ENCODE peak calls at places on chromosomes 5 and 9, in four cellular contexts. One of them, this sample, is unnamed. For H3K4me1, the result is how much of the 10 kb centered on the place peaks cover.

GRCh38 chr5:916441-917293 is 24.0 kb downstream of the TRIP13 start:
- DNase-seq in testis: peak
- DNase-seq in stomach: no peak
- DNase-seq in IMR-90: peak
- DNase-seq in this sample: no peak

GRCh38 chr9:13378171-13378570 is 98.7 kb upstream of the MPDZ start:
- DNase-seq in testis: no peak
- DNase-seq in stomach: no peak
- DNase-seq in IMR-90: peak
- DNase-seq in this sample: no peak

GRCh38 chr5:79800979-79801827 is 111.6 kb downstream of the CMYA5 start:
- DNase-seq in testis: no peak
- DNase-seq in stomach: no peak
- DNase-seq in IMR-90: peak
- DNase-seq in this sample: no peak

GRCh38 chr5:179110528-179110927 is 50.4 kb downstream of the ZNF354C start:
- DNase-seq in testis: peak
- DNase-seq in stomach: no peak
- DNase-seq in IMR-90: no peak
- DNase-seq in this sample: no peak

GRCh38 chr5:7884491-7885273 is 15.7 kb downstream of the MTRR start:
- DNase-seq in testis: no peak
- DNase-seq in stomach: no peak
- DNase-seq in IMR-90: no peak
- DNase-seq in this sample: no peak

GRCh38 chr5:123089572-123089970 is 530 bp downstream of the PRDM6 start:
- DNase-seq in testis: no peak
- DNase-seq in stomach: no peak
- DNase-seq in IMR-90: peak
- DNase-seq in this sample: no peak

GRCh38 chr9:127424669-127424986 is 446 bp downstream of the ZNF79 start:
- DNase-seq in testis: no peak
- DNase-seq in stomach: no peak
- DNase-seq in IMR-90: no peak
- DNase-seq in this sample: no peak

GRCh38 chr9:99181621-99182020 is 40.1 kb downstream of the ALG2 start:
- DNase-seq in testis: no peak
- DNase-seq in stomach: no peak
- DNase-seq in IMR-90: peak
- DNase-seq in this sample: no peak

GRCh38 chr9:84054341-84055010 is 73.9 kb downstream of the RMI1 start:
- DNase-seq in testis: no peak
- DNase-seq in stomach: no peak
- DNase-seq in IMR-90: no peak
- DNase-seq in this sample: no peak

GRCh38 chr9:106174331-106174730 is 480.0 kb downstream of the TMEM38B start:
- DNase-seq in testis: no peak
- DNase-seq in stomach: no peak
- DNase-seq in IMR-90: no peak
- DNase-seq in this sample: no peak

GRCh38 chr9:93579711-93580516 is 3.5 kb downstream of the PHF2 start:
- DNase-seq in testis: no peak
- DNase-seq in stomach: peak
- DNase-seq in IMR-90: no peak
- DNase-seq in this sample: no peak

GRCh38 chr9:101397746-101398334 is 578 bp downstream of the MRPL50 start:
- DNase-seq in testis: no peak
- DNase-seq in stomach: no peak
- DNase-seq in IMR-90: no peak
- DNase-seq in this sample: no peak

GRCh38 chr5:69308046-69308553 is 24.5 kb downstream of the CCDC125 start:
- DNase-seq in testis: no peak
- DNase-seq in stomach: no peak
- DNase-seq in IMR-90: no peak
- DNase-seq in this sample: no peak

GRCh38 chr5:36875051-36875788 is 1.3 kb upstream of the NIPBL start:
- DNase-seq in testis: peak
- DNase-seq in stomach: peak
- DNase-seq in IMR-90: peak
- DNase-seq in this sample: peak

GRCh38 chr9:73081979-73082657 is 69.5 kb upstream of the ANXA1 start:
- DNase-seq in testis: peak
- DNase-seq in stomach: no peak
- DNase-seq in IMR-90: peak
- DNase-seq in this sample: no peak

GRCh38 chr9:31089822-31090221 is 1294.6 kb upstream of the ACO1 start:
- DNase-seq in testis: no peak
- DNase-seq in stomach: no peak
- DNase-seq in IMR-90: peak
- DNase-seq in this sample: no peak

GRCh38 chr9:27482709-27483108 is 41.4 kb upstream of the IFNK start:
- DNase-seq in testis: no peak
- DNase-seq in stomach: no peak
- DNase-seq in IMR-90: no peak
- DNase-seq in this sample: no peak
- H3K4me1 ChIP-seq in testis: under half
- H3K4me1 ChIP-seq in stomach: under half
- H3K4me1 ChIP-seq in IMR-90: under half
- H3K4me1 ChIP-seq in this sample: under half

GRCh38 chr9:96686638-96687335 is 31.7 kb upstream of the PRXL2C start:
- DNase-seq in testis: peak
- DNase-seq in stomach: peak
- DNase-seq in IMR-90: peak
- DNase-seq in this sample: peak
- TF ChIP-seq CTCF in testis: peak
- TF ChIP-seq CTCF in stomach: no peak
- TF ChIP-seq CTCF in IMR-90: peak
- TF ChIP-seq CTCF in this sample: peak

GRCh38 chr5:164563370-164563769 is 1058.0 kb downstream of the MAT2B start:
- DNase-seq in testis: no peak
- DNase-seq in stomach: no peak
- DNase-seq in IMR-90: no peak
- DNase-seq in this sample: no peak
- TF ChIP-seq POLR2A in testis: no peak
- TF ChIP-seq POLR2A in stomach: no peak
- TF ChIP-seq POLR2A in IMR-90: no peak
- TF ChIP-seq POLR2A in this sample: no peak

GRCh38 chr9:133497443-133497842 is 18.5 kb upstream of the SLC2A6 start:
- DNase-seq in testis: no peak
- DNase-seq in stomach: no peak
- DNase-seq in IMR-90: no peak
- DNase-seq in this sample: no peak

GRCh38 chr9:133496901-133497411 is 18.1 kb upstream of the SLC2A6 start:
- DNase-seq in testis: peak
- DNase-seq in stomach: no peak
- DNase-seq in IMR-90: no peak
- DNase-seq in this sample: no peak

GRCh38 chr9:133499892-133500270 is 21.0 kb upstream of the SLC2A6 start:
- DNase-seq in testis: no peak
- DNase-seq in stomach: no peak
- DNase-seq in IMR-90: no peak
- DNase-seq in this sample: peak

GRCh38 chr9:133502112-133502511 is 22.6 kb downstream of the MYMK start:
- DNase-seq in testis: no peak
- DNase-seq in stomach: no peak
- DNase-seq in IMR-90: no peak
- DNase-seq in this sample: no peak

DNA sequence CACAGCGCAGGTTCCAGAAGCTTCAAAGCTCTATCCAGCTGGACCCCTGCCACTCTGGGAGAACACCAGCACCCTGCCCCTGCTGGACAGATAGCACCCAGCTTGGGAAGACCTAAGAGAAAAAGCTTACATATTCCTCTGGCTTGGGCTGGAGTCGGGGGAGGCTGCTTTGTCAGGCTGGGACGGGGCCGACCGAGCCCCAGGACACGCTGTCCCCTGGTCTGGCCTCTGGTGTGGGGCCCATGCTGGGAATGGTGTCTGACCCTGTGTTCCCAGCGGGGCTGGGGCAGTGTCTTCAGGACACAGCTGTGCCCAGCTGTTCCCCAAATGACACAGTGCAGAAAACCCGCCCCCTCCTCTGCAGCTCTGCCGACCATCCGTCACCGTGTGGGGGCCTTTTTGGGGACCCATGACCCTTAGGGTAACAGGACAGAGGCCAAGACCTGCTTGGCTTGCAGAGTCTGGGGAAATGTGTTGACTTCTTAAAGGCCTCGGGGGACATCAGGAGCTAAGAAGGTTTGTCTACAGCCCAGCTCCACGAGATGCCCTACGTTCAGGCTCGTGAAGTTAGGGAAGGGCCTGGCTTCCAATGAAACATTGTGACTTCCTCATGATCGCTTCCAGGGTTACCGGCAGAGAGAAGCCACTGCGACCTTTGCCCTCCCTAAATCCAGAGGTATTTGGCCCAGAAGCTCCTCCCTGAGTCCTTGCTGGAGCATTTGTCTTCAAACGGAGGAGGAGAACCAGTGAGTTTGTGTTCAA is 20.4 kb upstream of the SLC2A6 start:
- DNase-seq in testis: no peak
- DNase-seq in stomach: no peak
- DNase-seq in IMR-90: no peak
- DNase-seq in this sample: peak
- H3K4me1 ChIP-seq in testis: under half
- H3K4me1 ChIP-seq in stomach: under half
- H3K4me1 ChIP-seq in IMR-90: under half
- H3K4me1 ChIP-seq in this sample: under half

DNA sequence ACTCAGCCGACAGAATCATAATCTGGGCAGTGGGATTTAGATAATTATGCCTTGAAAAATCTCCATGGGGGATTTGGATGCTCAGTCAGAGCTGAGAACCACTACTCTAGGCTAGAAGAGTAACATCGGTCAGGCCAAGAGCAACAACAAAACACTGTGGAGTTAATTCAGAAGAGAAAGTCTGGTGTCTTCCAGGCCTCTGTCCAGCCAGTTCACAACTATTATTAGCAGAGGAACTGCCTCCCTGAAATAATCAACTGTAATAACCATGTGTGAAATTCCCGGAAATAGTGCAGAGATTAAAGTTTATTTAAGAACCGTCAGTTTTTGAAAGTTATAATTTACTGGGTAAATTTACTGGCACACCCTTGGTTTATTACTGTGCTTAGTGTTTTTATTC is 8.2 kb upstream of the MARCHF3 start:
- DNase-seq in testis: no peak
- DNase-seq in stomach: no peak
- DNase-seq in IMR-90: no peak
- DNase-seq in this sample: peak
- TF ChIP-seq CTCF in testis: no peak
- TF ChIP-seq CTCF in stomach: no peak
- TF ChIP-seq CTCF in IMR-90: no peak
- TF ChIP-seq CTCF in this sample: no peak

GRCh38 chr5:119070828-119071572 is at the start of gene DMXL1:
- DNase-seq in testis: peak
- DNase-seq in stomach: peak
- DNase-seq in IMR-90: peak
- DNase-seq in this sample: peak

GRCh38 chr5:119071573-119071874 is 637 bp downstream of the DMXL1 start:
- DNase-seq in testis: no peak
- DNase-seq in stomach: no peak
- DNase-seq in IMR-90: peak
- DNase-seq in this sample: no peak

GRCh38 chr5:119072496-119072895 is 1.6 kb downstream of the DMXL1 start:
- DNase-seq in testis: no peak
- DNase-seq in stomach: no peak
- DNase-seq in IMR-90: no peak
- DNase-seq in this sample: no peak

GRCh38 chr5:119067338-119067737 is 3.5 kb upstream of the DMXL1 start:
- DNase-seq in testis: no peak
- DNase-seq in stomach: no peak
- DNase-seq in IMR-90: no peak
- DNase-seq in this sample: no peak

DNA sequence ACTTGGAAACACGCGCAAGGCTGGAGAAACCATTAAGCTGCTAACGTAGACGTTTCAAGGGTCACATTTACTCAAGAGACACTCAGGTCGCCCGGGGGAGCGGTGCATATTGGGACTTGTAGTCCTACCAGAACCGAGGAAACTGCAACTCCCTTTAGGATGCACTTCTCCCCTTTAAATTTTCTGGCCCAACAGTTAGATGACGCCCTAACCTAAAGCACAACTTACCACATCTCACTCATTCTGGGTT is 384 bp upstream of the DMXL1 start:
- DNase-seq in testis: peak
- DNase-seq in stomach: no peak
- DNase-seq in IMR-90: no peak
- DNase-seq in this sample: peak
- TF ChIP-seq POLR2A in testis: no peak
- TF ChIP-seq POLR2A in stomach: peak
- TF ChIP-seq POLR2A in IMR-90: peak
- TF ChIP-seq POLR2A in this sample: no peak

DNA sequence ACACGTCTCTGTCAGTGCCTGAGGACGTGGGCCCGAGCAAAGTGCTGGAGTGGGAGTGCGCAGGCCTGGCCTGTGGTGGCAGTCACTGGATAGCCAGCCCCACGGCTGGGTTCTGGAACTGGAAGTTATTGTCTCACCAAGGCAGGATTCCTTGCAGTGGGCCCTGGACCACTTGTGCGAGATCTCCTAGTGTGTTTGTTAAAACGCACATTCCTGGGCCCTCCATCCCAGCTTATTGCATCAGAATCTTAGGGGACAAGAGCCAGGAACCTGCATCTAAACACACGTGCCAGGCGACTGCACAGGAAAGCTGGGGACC is 26.9 kb downstream of the PTPA start:
- DNase-seq in testis: no peak
- DNase-seq in stomach: no peak
- DNase-seq in IMR-90: no peak
- DNase-seq in this sample: no peak
- H3K4me1 ChIP-seq in testis: half or more
- H3K4me1 ChIP-seq in stomach: under half
- H3K4me1 ChIP-seq in IMR-90: under half
- H3K4me1 ChIP-seq in this sample: under half

This sample was measured in heart left ventricle.